ENCODE peak calls at places on chromosomes 2 and 18, in nine cellular contexts. I is astrocyte of the hippocampus; D is activated naive CD8-positive, alpha-beta T cell treated with anti-CD3 and anti-CD28 coated beads, Interleukin-2, amount 50 U/mL, for 24 hours; E is heart left ventricle; L is Right ventricle myocardium inferior; U is Calu3; T is stimulated activated CD8-positive, alpha-beta memory T cell treated with anti-CD3 and anti-CD28 coated beads, Interleukin-15, amount 100 ng/mL, for 1 hour; Z is activated CD4-positive, alpha-beta T cell treated with anti-CD3 and anti-CD28 coated beads for 1 hour; P is stimulated activated CD4-positive, alpha-beta T cell treated with anti-CD3 and anti-CD28 coated beads, TNF-alpha, amount 100 ng/mL, for 48 hours. J is an unnamed sample.

GRCh38 chr18:10013621-10014543 is 100.1 kb downstream of the VAPA start:
- DNase-seq in I (no peak), D (no peak), E (peak), L (no peak), U (no peak), T (no peak), Z (no peak), P (no peak), J (no peak)

GRCh38 chr2:170817999-170818293 is 1.3 kb downstream of the GAD1 start:
- DNase-seq in I (peak), D (peak), E (no peak), L (no peak), U (peak), T (no peak), Z (no peak), P (no peak), J (no peak)

GRCh38 chr2:9560628-9561027 is 5.0 kb upstream of the ADAM17 start:
- DNase-seq in I (no peak), D (no peak), E (no peak), L (no peak), U (no peak), T (no peak), Z (no peak), P (no peak), J (no peak)

GRCh38 chr2:27271631-27272340 is 3.4 kb upstream of the DNAJC5G start:
- DNase-seq in I (no peak), D (no peak), E (peak), L (no peak), U (no peak), T (no peak), Z (no peak), P (no peak), J (no peak)

GRCh38 chr2:25788457-25788856 is 89.8 kb downstream of the ASXL2 start:
- DNase-seq in I (no peak), D (no peak), E (no peak), L (no peak), U (no peak), T (no peak), Z (no peak), P (no peak), J (no peak)

GRCh38 chr2:84882775-84883550 is 2.1 kb upstream of the TRABD2A start:
- DNase-seq in I (no peak), D (no peak), E (no peak), L (no peak), U (no peak), T (no peak), Z (no peak), P (no peak), J (no peak)

GRCh38 chr2:216989335-216990129 is 129.7 kb upstream of the TNP1 start:
- DNase-seq in I (peak), D (no peak), E (no peak), L (no peak), U (no peak), T (no peak), Z (no peak), P (no peak), J (no peak)

GRCh38 chr18:73947180-73947989 is 200.2 kb downstream of the FBXO15 start:
- DNase-seq in I (no peak), D (no peak), E (no peak), L (no peak), U (no peak), T (no peak), Z (no peak), P (no peak), J (no peak)

GRCh38 chr2:230942371-230942770 is 17.3 kb upstream of the GPR55 start:
- DNase-seq in I (no peak), D (no peak), E (no peak), L (no peak), U (no peak), T (no peak), Z (no peak), P (no peak), J (no peak)

GRCh38 chr18:59085126-59085794 is 54.4 kb upstream of the SEC11C start:
- DNase-seq in I (no peak), D (no peak), E (no peak), L (no peak), U (no peak), T (no peak), Z (no peak), P (no peak), J (no peak)

GRCh38 chr2:215590353-215590752 is 154.5 kb upstream of the FN1 start:
- DNase-seq in I (no peak), D (no peak), E (no peak), L (no peak), U (no peak), T (no peak), Z (no peak), P (no peak), J (no peak)

GRCh38 chr2:22879009-22879863 is 505.7 kb upstream of the KLHL29 start:
- DNase-seq in I (no peak), D (no peak), E (no peak), L (no peak), U (no peak), T (no peak), Z (no peak), P (no peak), J (peak)

GRCh38 chr2:12507295-12507694 is 209.4 kb upstream of the TRIB2 start:
- DNase-seq in I (peak), D (peak), E (no peak), L (no peak), U (no peak), T (no peak), Z (peak), P (no peak), J (no peak)

GRCh38 chr18:54734059-54734458 is 94.2 kb upstream of the RAB27B start:
- DNase-seq in I (peak), D (no peak), E (no peak), L (no peak), U (peak), T (no peak), Z (no peak), P (no peak), J (peak)

GRCh38 chr2:120719471-120719870 is 16.2 kb upstream of the GLI2 start:
- DNase-seq in I (no peak), D (no peak), E (no peak), L (no peak), U (no peak), T (no peak), Z (no peak), P (no peak), J (no peak)

GRCh38 chr18:60471652-60472051 is 99.1 kb upstream of the MC4R start:
- DNase-seq in I (peak), D (no peak), E (no peak), L (no peak), U (no peak), T (no peak), Z (no peak), P (no peak), J (no peak)

GRCh38 chr2:157325786-157326185 is at the start of gene ERMN:
- DNase-seq in I (peak), D (no peak), E (no peak), L (no peak), U (no peak), T (no peak), Z (no peak), P (no peak), J (no peak)

GRCh38 chr2:55050133-55050994 is at the start of gene RTN4:
- DNase-seq in I (peak), D (peak), E (peak), L (peak), U (peak), T (peak), Z (peak), P (peak), J (peak)

GRCh38 chr18:36601316-36601715 is 227.5 kb downstream of the TPGS2 start:
- DNase-seq in I (no peak), D (no peak), E (no peak), L (no peak), U (no peak), T (no peak), Z (no peak), P (no peak), J (no peak)